ENCODE peak calls at places on chromosomes 1 and 21, in five cellular contexts. U is GM20000, V is progenitor cell of endocrine pancreas, H is ovary, C is nephron progenitor cell. R is an unnamed sample.

GRCh38 chr1:3663999-3664699 is 11.8 kb downstream of the TP73 start:
- DNase-seq in C (no peak), H (peak; percentile 12), U (no peak), V (no peak), R (no peak)

GRCh38 chr1:209590405-209590804 is 6.9 kb downstream of the CAMK1G start:
- DNase-seq in C (no peak), V (no peak), U (no peak), H (no peak), R (no peak)

GRCh38 chr1:75937034-75937433 is 4.8 kb upstream of the ASB17 start:
- DNase-seq in H (no peak), C (no peak), V (no peak), U (no peak), R (no peak)

GRCh38 chr1:160096491-160097116 is 1.8 kb downstream of the IGSF8 start:
- DNase-seq in H (no peak), U (no peak), V (no peak), C (no peak), R (no peak)

GRCh38 chr21:38306407-38306806 is 49.6 kb downstream of the KCNJ15 start:
- DNase-seq in H (no peak), V (no peak), C (no peak), U (no peak), R (no peak)

GRCh38 chr1:28917757-28918118 is 3.4 kb downstream of the EPB41 start:
- DNase-seq in U (no peak), C (no peak), H (no peak), V (no peak), R (no peak)

GRCh38 chr1:21357161-21357560 is 66.9 kb upstream of the ECE1 start:
- DNase-seq in H (no peak), V (no peak), C (no peak), U (no peak), R (no peak)

GRCh38 chr1:28127617-28128257 is 39.3 kb upstream of the EYA3 start:
- DNase-seq in U (peak; percentile 52), V (no peak), H (no peak), C (no peak), R (no peak)

GRCh38 chr1:45205910-45206721 is at the start of gene ZSWIM5:
- DNase-seq in C (peak; percentile 80), H (peak; percentile 81), U (peak; percentile 86), V (peak; percentile 61), R (peak; percentile 34)

GRCh38 chr1:147177611-147178370 is 5.5 kb upstream of the PRKAB2 start:
- DNase-seq in H (no peak), C (no peak), V (no peak), U (no peak), R (no peak)

GRCh38 chr1:76170114-76170513 is 95.6 kb downstream of the ST6GALNAC3 start:
- DNase-seq in H (no peak), C (no peak), V (no peak), U (no peak), R (no peak)

GRCh38 chr1:233081686-233082085 is 131.3 kb downstream of the NTPCR start:
- DNase-seq in H (no peak), U (no peak), C (no peak), V (no peak), R (no peak)

GRCh38 chr1:41382531-41383090 is 21.4 kb downstream of the FOXO6 start:
- DNase-seq in U (no peak), C (peak; percentile 32), V (no peak), H (peak; percentile 80), R (no peak)

GRCh38 chr1:83583351-83584014 is 415.4 kb downstream of the TTLL7 start:
- DNase-seq in U (no peak), V (no peak), H (no peak), C (no peak), R (no peak)

GRCh38 chr21:46205121-46205520 is 20.9 kb upstream of the SPATC1L start:
- DNase-seq in U (no peak), C (no peak), H (no peak), V (no peak), R (no peak)

GRCh38 chr1:243311809-243312208 is 56.0 kb downstream of the SDCCAG8 start:
- DNase-seq in C (no peak), H (no peak), U (no peak), V (no peak), R (no peak)

GRCh38 chr1:39901486-39902120 is at the start of gene MYCL:
- DNase-seq in C (peak; percentile 85), V (peak; percentile 93), U (peak; percentile 92), H (peak; percentile 36), R (peak; percentile 76)

GRCh38 chr1:190452272-190452848 is 25.3 kb downstream of the BRINP3 start:
- DNase-seq in H (no peak), C (no peak), U (no peak), V (no peak), R (no peak)

GRCh38 chr1:116711061-116711582 is 43.1 kb upstream of the CD2 start:
- DNase-seq in H (no peak), U (no peak), V (no peak), C (peak; percentile 26), R (no peak)

GRCh38 chr1:910311-910880 is 13.3 kb upstream of the SAMD11 start:
- DNase-seq in H (peak; percentile 16), C (no peak), V (peak; percentile 9), U (no peak), R (no peak)

GRCh38 chr1:67880056-67880601 is 46.9 kb upstream of the GNG12 start:
- DNase-seq in V (no peak), C (no peak), U (no peak), H (no peak), R (no peak)

GRCh38 chr1:196655494-196655893 is 3.7 kb downstream of the CFH start:
- DNase-seq in H (no peak), U (no peak), C (no peak), V (no peak), R (no peak)

GRCh38 chr1:167263784-167264464 is 43.2 kb downstream of the POU2F1 start:
- DNase-seq in C (no peak), V (no peak), H (no peak), U (no peak), R (no peak)

GRCh38 chr1:221845650-221846371 is 103.9 kb upstream of the DUSP10 start:
- DNase-seq in U (no peak), V (peak; percentile 10), C (no peak), H (no peak), R (no peak)

GRCh38 chr1:173191011-173191410 is 16.1 kb downstream of the TNFSF4 start:
- DNase-seq in C (no peak), U (no peak), V (no peak), H (no peak), R (no peak)

GRCh38 chr1:212920246-212920645 is 30.1 kb upstream of the VASH2 start:
- DNase-seq in U (peak; percentile 47), H (no peak), C (no peak), V (no peak), R (no peak)

GRCh38 chr1:155139895-155140629 is at the start of gene DPM3:
- DNase-seq in C (peak; percentile 88), H (peak; percentile 88), U (peak; percentile 87), V (peak; percentile 66), R (peak; percentile 96)

GRCh38 chr1:229258031-229258850 is 12.7 kb upstream of the RAB4A start:
- DNase-seq in H (peak; percentile 61), U (peak; percentile 54), C (peak; percentile 65), V (peak; percentile 46), R (peak; percentile 40)

GRCh38 chr1:215526147-215526845 is 40.8 kb upstream of the KCTD3 start:
- DNase-seq in V (no peak), C (no peak), U (peak; percentile 29), H (no peak), R (no peak)

GRCh38 chr1:39196244-39197215 is 8.0 kb upstream of the MACF1 start:
- DNase-seq in V (no peak), H (no peak), U (peak; percentile 53), C (no peak), R (no peak)

GRCh38 chr1:30702823-30703222 is 20.6 kb downstream of the MATN1 start:
- DNase-seq in C (no peak), V (no peak), U (no peak), H (no peak), R (no peak)

GRCh38 chr1:156279837-156280236 is 2.8 kb downstream of the SMG5 start:
- DNase-seq in U (no peak), V (no peak), C (no peak), H (no peak), R (no peak)

GRCh38 chr1:33841516-33841915 is 22.4 kb upstream of the HMGB4 start:
- DNase-seq in V (no peak), U (no peak), H (no peak), C (no peak), R (no peak)

DNA sequence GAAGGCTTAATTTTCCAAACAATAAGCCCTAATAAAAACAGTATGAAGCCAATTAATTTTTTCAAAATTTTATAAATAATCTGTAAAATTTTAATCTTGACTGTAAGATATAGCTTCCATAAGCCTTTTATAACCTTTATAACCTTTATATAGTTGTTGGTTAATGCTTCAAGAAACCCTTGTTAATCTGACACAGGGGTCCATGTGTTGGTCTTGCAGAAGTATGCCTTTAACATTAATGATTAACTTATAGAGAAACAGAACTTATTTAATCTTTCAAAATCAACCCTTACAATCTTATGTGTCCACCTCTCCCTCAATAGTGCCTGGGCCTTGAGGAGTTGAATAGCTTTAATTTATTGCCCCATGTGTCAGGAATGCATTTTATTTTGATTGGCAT is 23.2 kb upstream of the HAO2 start:
- DNase-seq in H (no peak), U (no peak), V (no peak), C (no peak), R (no peak)
- TF ChIP-seq CTCF in H (no peak), U (no peak), V (no peak), C (no peak), R (no peak)

GRCh38 chr1:11841245-11842153 is 6.1 kb downstream of the NPPA start:
- DNase-seq in V (no peak), C (no peak), U (no peak), H (no peak), R (no peak)

GRCh38 chr1:11836955-11837766 is 10.4 kb downstream of the NPPA start:
- DNase-seq in H (no peak), C (no peak), V (no peak), U (no peak), R (no peak)

GRCh38 chr1:11839727-11840705 is 7.6 kb downstream of the NPPA start:
- DNase-seq in C (no peak), U (no peak), V (no peak), H (no peak), R (no peak)

GRCh38 chr1:11837767-11838348 is 9.7 kb downstream of the NPPA start:
- DNase-seq in C (no peak), H (no peak), V (no peak), U (no peak), R (no peak)

GRCh38 chr1:11838349-11839272 is 9.0 kb downstream of the NPPA start:
- DNase-seq in V (peak; percentile 63), U (peak; percentile 89), H (peak; percentile 78), C (peak; percentile 81), R (peak; percentile 76)
- TF ChIP-seq CTCF in V (peak; percentile 97), U (peak; percentile 93), H (peak; percentile 85), C (peak; percentile 99), R (peak; percentile 96)

GRCh38 chr1:94541175-94542087 is at the start of gene F3:
- DNase-seq in H (peak; percentile 94), U (peak; percentile 79), V (peak; percentile 75), C (peak; percentile 90), R (peak; percentile 35)
- TF ChIP-seq CTCF in H (no peak), U (no peak), V (peak; percentile 44), C (no peak), R (no peak)

DNA sequence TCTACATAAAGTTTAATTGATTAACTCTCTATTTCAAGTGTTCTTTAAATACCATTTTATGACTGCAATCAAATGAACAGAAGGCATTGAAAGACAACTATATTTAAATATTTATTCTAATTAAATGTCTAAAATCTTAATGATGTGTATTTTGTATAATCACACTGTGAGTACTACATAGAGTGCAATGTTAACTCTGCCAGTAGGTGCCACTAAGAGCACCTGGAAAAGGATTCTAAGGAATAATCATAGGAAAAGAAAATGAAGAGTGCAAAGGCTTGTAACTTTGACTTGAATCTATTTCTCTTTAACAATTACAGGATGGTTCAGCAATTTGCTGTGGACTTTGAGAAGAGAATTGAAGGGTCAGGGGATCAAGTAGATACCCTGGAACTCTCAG is 200.4 kb downstream of the DNM3 start:
- DNase-seq in C (no peak), V (no peak), U (no peak), H (no peak), R (no peak)
- TF ChIP-seq CTCF in C (no peak), V (peak; percentile 58), U (no peak), H (peak; percentile 78), R (peak; percentile 38)

R was measured in D721Med.